ENCODE peak calls at places on chromosomes 16 and 17, in six cellular contexts. D is uterus, G is stomach, Y is tibial artery, J is hepatocyte, W is HCT116. X is an unnamed sample. For H3K4me1, the result is how much of the 10 kb centered on the place peaks cover.

GRCh38 chr16:70576431-70577255 is 53.0 kb downstream of the SF3B3 start:
- DNase-seq in D (no peak), G (no peak), W (no peak), J (peak), Y (no peak), X (peak)

GRCh38 chr17:54887787-54888186 is 12.9 kb upstream of the TOM1L1 start:
- DNase-seq in J (no peak), Y (no peak), W (no peak), D (no peak), G (no peak), X (no peak)

GRCh38 chr17:2090804-2091534 is 36.1 kb downstream of the HIC1 start:
- DNase-seq in J (peak), Y (peak), W (no peak), G (no peak), D (peak), X (peak)

GRCh38 chr16:54355251-54355650 is 68.7 kb upstream of the IRX3 start:
- DNase-seq in W (no peak), D (no peak), G (no peak), Y (no peak), J (no peak), X (no peak)

GRCh38 chr17:29760279-29760721 is 137.6 kb upstream of the CORO6 start:
- DNase-seq in D (no peak), G (no peak), J (peak), W (no peak), Y (no peak), X (no peak)

GRCh38 chr17:2724783-2725164 is 13.2 kb upstream of the CLUH start:
- DNase-seq in J (peak), G (peak), W (no peak), D (no peak), Y (no peak), X (peak)

GRCh38 chr16:67645397-67646121 is 615 bp downstream of the CARMIL2 start:
- DNase-seq in J (no peak), D (no peak), W (no peak), Y (no peak), G (no peak), X (no peak)

GRCh38 chr16:83722501-83723183 is 85.1 kb upstream of the HSBP1 start:
- DNase-seq in Y (no peak), D (no peak), J (no peak), W (no peak), G (no peak), X (no peak)

GRCh38 chr16:84884311-84885023 is 64.7 kb downstream of the CRISPLD2 start:
- DNase-seq in G (peak), D (no peak), J (no peak), W (no peak), Y (no peak), X (no peak)

GRCh38 chr17:67440311-67441051 is 63.4 kb downstream of the PITPNC1 start:
- DNase-seq in J (no peak), W (no peak), G (no peak), Y (no peak), D (no peak), X (no peak)

GRCh38 chr16:85010446-85010930 is 847 bp downstream of the ZDHHC7 start:
- DNase-seq in D (no peak), G (no peak), W (no peak), J (no peak), Y (no peak), X (no peak)

GRCh38 chr16:86338403-86339115 is 171.8 kb upstream of the FOXF1 start:
- DNase-seq in Y (no peak), J (no peak), G (no peak), W (no peak), D (no peak), X (no peak)

GRCh38 chr17:80955078-80955477 is 36.6 kb upstream of the CHMP6 start:
- DNase-seq in J (no peak), W (no peak), Y (no peak), G (no peak), D (no peak), X (no peak)

GRCh38 chr16:30728904-30729672 is 19.1 kb upstream of the PHKG2 start:
- DNase-seq in G (no peak), J (no peak), Y (peak), D (no peak), W (no peak), X (peak)

GRCh38 chr17:57955183-57955952 is at the start of gene CUEDC1:
- DNase-seq in D (peak), G (peak), W (no peak), Y (peak), J (peak), X (peak)

GRCh38 chr16:2447920-2448583 is 11.9 kb upstream of the TEDC2 start:
- DNase-seq in G (no peak), J (no peak), D (no peak), W (no peak), Y (no peak), X (no peak)

GRCh38 chr17:8964801-8965393 is 610 bp downstream of the PIK3R5 start:
- DNase-seq in D (no peak), J (no peak), G (no peak), W (no peak), Y (no peak), X (peak)

GRCh38 chr16:54335230-54335629 is 48.6 kb upstream of the IRX3 start:
- DNase-seq in W (no peak), J (no peak), G (no peak), Y (no peak), D (no peak), X (no peak)

GRCh38 chr16:31118223-31119155 is 1.0 kb downstream of the KAT8 start:
- DNase-seq in D (no peak), Y (no peak), W (no peak), J (peak), G (no peak), X (no peak)

GRCh38 chr16:49486350-49486749 is 112.7 kb downstream of the C16orf78 start:
- DNase-seq in G (no peak), D (no peak), W (no peak), J (no peak), Y (peak), X (no peak)

GRCh38 chr16:7378024-7378695 is 45.5 kb downstream of the RBFOX1 start:
- DNase-seq in G (no peak), Y (no peak), W (no peak), J (no peak), D (no peak), X (no peak)

GRCh38 chr17:18280766-18281165 is 20.3 kb downstream of the MIEF2 start:
- DNase-seq in D (no peak), J (peak), Y (no peak), G (no peak), W (no peak), X (no peak)

GRCh38 chr16:27408012-27408601 is 6.1 kb downstream of the IL21R start:
- DNase-seq in J (no peak), Y (no peak), W (no peak), G (no peak), D (no peak), X (no peak)

GRCh38 chr17:83081561-83082201 is 2.3 kb downstream of the METRNL start:
- DNase-seq in J (peak), Y (peak), W (no peak), G (peak), D (no peak), X (peak)
- H3K4me3 ChIP-seq in J (peak), Y (peak), W (peak), G (peak), D (peak), X (peak)

DNA sequence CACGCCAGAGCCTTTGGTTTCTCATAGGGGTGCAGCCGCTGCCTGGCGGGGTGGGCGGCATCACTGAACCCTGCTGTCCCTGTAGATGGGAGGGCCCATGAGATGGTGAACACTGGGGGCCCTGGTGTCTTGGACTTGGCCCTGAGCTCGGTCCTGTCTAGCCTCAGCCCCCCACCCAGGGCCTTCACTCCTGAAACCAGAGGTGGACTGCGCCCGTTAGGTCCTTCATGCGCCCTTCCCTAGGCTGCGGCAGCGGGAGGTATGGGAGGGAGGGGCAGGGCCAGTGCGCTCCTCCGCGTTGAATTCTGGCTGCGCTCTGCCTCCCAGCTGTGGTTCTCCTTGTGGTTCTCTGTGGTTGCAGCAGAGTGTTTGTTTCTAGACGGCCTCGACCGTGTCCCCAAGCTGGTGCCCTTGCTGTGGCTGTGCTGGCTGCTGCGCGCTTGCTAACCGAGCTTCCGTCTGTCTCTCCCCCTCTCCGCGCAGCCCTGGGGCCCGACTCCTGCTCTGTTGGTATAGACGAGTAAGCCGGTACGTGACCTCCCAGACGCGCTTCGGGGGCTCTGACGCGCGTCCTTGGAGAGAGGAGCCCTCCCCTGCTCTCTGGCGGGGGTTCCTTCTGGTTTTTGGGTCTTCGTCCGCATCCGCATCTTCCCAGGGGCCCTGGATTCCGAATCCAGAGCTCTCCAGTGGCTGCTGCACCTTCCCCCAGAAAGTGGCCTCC is 7.4 kb upstream of the NUDT16L1 start:
- DNase-seq in Y (no peak), D (no peak), G (no peak), W (no peak), J (peak), X (no peak)
- H3K4me1 ChIP-seq in Y (under half), D (under half), G (under half), W (under half), J (under half), X (under half)

GRCh38 chr17:6857336-6857735 is 25.8 kb upstream of the TEKT1 start:
- DNase-seq in Y (no peak), G (no peak), J (no peak), W (no peak), D (no peak), X (no peak)

GRCh38 chr17:6856054-6856453 is 24.5 kb upstream of the TEKT1 start:
- DNase-seq in D (no peak), Y (no peak), G (no peak), J (no peak), W (no peak), X (no peak)

GRCh38 chr17:6857904-6858303 is 26.4 kb upstream of the TEKT1 start:
- DNase-seq in J (no peak), D (no peak), Y (no peak), W (no peak), G (no peak), X (no peak)

DNA sequence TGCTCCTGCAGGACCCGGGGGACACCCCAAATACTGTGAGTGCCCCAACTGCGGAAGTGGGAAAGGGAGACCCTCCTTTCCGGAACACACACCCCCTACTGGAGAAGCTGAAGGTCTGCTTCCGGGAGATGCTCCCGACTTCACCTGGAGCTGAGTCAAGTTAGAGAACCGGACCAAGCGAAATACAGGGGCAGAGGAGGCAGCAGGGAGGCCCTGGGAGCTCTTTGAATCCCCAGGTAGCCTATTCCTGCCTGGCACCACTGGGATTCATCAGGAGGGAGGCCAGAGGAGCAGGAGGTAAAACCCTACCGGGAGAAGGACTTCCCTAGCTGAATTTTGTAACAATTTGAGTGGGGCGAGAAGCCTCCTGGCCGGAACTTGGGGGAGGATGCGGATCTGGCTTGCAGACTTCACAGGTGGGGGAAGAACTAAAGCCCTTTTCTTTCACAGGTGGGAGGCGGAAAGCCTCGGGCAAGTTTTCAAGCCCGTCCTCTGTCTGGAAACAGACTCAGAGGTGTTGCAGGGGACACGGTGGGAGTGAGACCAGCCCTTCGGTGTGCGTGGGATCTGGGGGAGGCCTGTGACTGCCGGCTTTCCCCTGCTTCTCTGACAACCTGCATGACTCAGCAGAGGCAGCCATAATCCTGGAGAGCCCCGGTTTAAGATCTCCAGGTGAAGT is 22.4 kb upstream of the TEKT1 start:
- DNase-seq in G (no peak), J (peak), D (no peak), Y (no peak), W (peak), X (no peak)
- H3K4me3 ChIP-seq in G (peak), J (peak), D (no peak), Y (no peak), W (peak), X (no peak)

DNA sequence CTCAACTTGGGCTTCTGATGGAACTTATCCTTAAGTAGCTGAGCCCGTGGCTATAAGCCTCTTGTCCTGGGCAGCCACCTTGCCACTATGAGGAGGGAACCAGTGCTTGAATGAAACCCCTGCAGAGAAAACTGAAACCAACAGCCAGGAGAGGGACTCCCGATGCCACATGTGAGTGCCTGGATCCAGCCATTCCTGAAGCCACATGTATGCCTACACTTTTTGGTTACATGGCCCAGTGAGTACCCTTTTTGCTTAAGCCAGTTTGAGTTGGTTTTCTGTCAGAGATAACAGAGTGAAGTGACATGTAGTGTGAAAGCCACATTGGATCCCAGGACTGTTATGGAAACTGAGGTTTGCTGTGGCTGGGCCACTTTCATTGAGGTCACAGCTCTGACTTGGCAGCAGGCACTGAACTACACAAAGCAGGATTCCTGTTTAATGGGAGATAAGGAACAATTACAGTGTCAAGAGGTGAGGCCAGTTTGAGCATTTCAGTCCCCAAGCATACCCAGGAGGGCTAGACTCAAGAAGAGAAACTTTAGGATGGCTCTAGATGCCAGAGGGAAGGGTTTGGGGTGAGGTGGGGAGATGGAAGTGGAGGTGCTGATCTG is 222.2 kb downstream of the PARN start:
- DNase-seq in Y (no peak), W (no peak), D (no peak), G (no peak), J (no peak), X (no peak)
- H3K4me1 ChIP-seq in Y (under half), W (under half), D (under half), G (under half), J (under half), X (under half)

GRCh38 chr16:18832021-18832420 is 30.7 kb upstream of the ARL6IP1 start:
- DNase-seq in D (no peak), Y (no peak), G (no peak), J (no peak), W (no peak), X (no peak)
- H3K4me3 ChIP-seq in D (no peak), Y (no peak), G (no peak), J (no peak), W (no peak), X (no peak)

GRCh38 chr16:88061346-88062110 is 110.3 kb downstream of the BANP start:
- DNase-seq in D (no peak), J (no peak), Y (no peak), G (no peak), W (no peak), X (no peak)
- H3K4me1 ChIP-seq in D (under half), J (under half), Y (under half), G (under half), W (under half), X (under half)

GRCh38 chr16:89924298-89924924 is 1.3 kb downstream of the TUBB3 start:
- DNase-seq in Y (no peak), D (no peak), J (peak), G (no peak), W (no peak), X (no peak)
- H3K4me3 ChIP-seq in Y (no peak), D (no peak), J (peak), G (no peak), W (peak), X (no peak)

GRCh38 chr17:410674-411401 is 58.2 kb upstream of the RPH3AL start:
- DNase-seq in W (no peak), J (peak), Y (no peak), D (peak), G (no peak), X (no peak)

GRCh38 chr17:411416-412120 is 59.0 kb upstream of the RPH3AL start:
- DNase-seq in W (no peak), Y (no peak), J (no peak), D (no peak), G (no peak), X (no peak)

GRCh38 chr17:413016-413350 is 60.4 kb upstream of the RPH3AL start:
- DNase-seq in Y (no peak), G (no peak), D (no peak), W (no peak), J (no peak), X (no peak)

GRCh38 chr17:413706-414440 is 61.3 kb upstream of the RPH3AL start:
- DNase-seq in D (no peak), J (no peak), G (no peak), Y (no peak), W (no peak), X (no peak)

GRCh38 chr17:412211-413015 is 59.8 kb upstream of the RPH3AL start:
- DNase-seq in D (peak), W (peak), J (peak), Y (no peak), G (peak), X (peak)
- H3K4me1 ChIP-seq in D (under half), W (under half), J (under half), Y (under half), G (under half), X (under half)

X was measured in colonic mucosa.